ENCODE peak calls at places on chromosomes 1 and 21, in nine cellular contexts. H is activated T-cell treated with anti-CD3 and anti-CD28 coated beads for 24 hours; W is upper lobe of right lung; S is NCI-H748 treated with DMSO at 0.1 percent for 48 hours; Q is NCI-H2107; P is HT-29; K is Daoy; B is effector memory CD4-positive, alpha-beta T cell; F is NCI-H510A. T is an unnamed sample.

GRCh38 chr1:43861337-43861736 is 72.3 kb upstream of the ARTN start:
- DNase-seq in H (no peak), W (no peak), S (no peak), Q (no peak), P (no peak), K (no peak), B (no peak), F (no peak), T (no peak)

GRCh38 chr1:31764307-31765040 is at the start of gene ADGRB2:
- DNase-seq in H (no peak), W (no peak), S (no peak), Q (no peak), P (no peak), K (peak), B (no peak), F (no peak), T (peak)

GRCh38 chr1:111843177-111843576 is 87.5 kb downstream of the DDX20 start:
- DNase-seq in H (no peak), W (no peak), S (no peak), Q (no peak), P (no peak), K (no peak), B (no peak), F (no peak), T (no peak)

GRCh38 chr1:248828845-248829244 is 3.1 kb upstream of the SH3BP5L start:
- DNase-seq in H (no peak), W (no peak), S (no peak), Q (no peak), P (no peak), K (peak), B (no peak), F (no peak), T (no peak)

GRCh38 chr21:45543710-45544448 is 1.6 kb upstream of the SLC19A1 start:
- DNase-seq in H (no peak), W (peak), S (no peak), Q (no peak), P (no peak), K (peak), B (no peak), F (no peak), T (no peak)

GRCh38 chr1:46478721-46479485 is 10.7 kb upstream of the DMBX1 start:
- DNase-seq in H (no peak), W (no peak), S (no peak), Q (no peak), P (no peak), K (no peak), B (no peak), F (no peak), T (no peak)

GRCh38 chr1:84972377-84972987 is 24.4 kb downstream of the MCOLN2 start:
- DNase-seq in H (no peak), W (no peak), S (no peak), Q (no peak), P (no peak), K (peak), B (no peak), F (no peak), T (no peak)

GRCh38 chr1:30919025-30919881 is 10.7 kb upstream of the SDC3 start:
- DNase-seq in H (no peak), W (no peak), S (no peak), Q (no peak), P (no peak), K (peak), B (no peak), F (no peak), T (no peak)

GRCh38 chr21:35520869-35521268 is 471.8 kb upstream of the RUNX1 start:
- DNase-seq in H (no peak), W (no peak), S (no peak), Q (no peak), P (no peak), K (no peak), B (no peak), F (no peak), T (no peak)

T was measured in T follicular helper cell.